ENCODE peak calls at places on chromosomes 7 and 10, in eight cellular contexts. One of them, this sample, is unnamed.

GRCh38 chr7:151689196-151689971 is 169.7 kb upstream of the RHEB start:
- DNase-seq in sigmoid colon: no peak
- DNase-seq in HepG2: no peak
- DNase-seq in A549: no peak
- DNase-seq in keratinocyte: no peak
- DNase-seq in body of pancreas: peak
- DNase-seq in BJ: no peak
- DNase-seq in GM12864: no peak
- DNase-seq in this sample: no peak

GRCh38 chr7:94297397-94297838 is 97.3 kb upstream of the COL1A2 start:
- DNase-seq in sigmoid colon: peak
- DNase-seq in HepG2: no peak
- DNase-seq in A549: peak
- DNase-seq in keratinocyte: peak
- DNase-seq in body of pancreas: peak
- DNase-seq in BJ: peak
- DNase-seq in GM12864: no peak
- DNase-seq in this sample: no peak

GRCh38 chr10:24229909-24230308 is 21.0 kb downstream of the KIAA1217 start:
- DNase-seq in sigmoid colon: no peak
- DNase-seq in HepG2: no peak
- DNase-seq in A549: no peak
- DNase-seq in keratinocyte: no peak
- DNase-seq in body of pancreas: no peak
- DNase-seq in BJ: no peak
- DNase-seq in GM12864: no peak
- DNase-seq in this sample: no peak

GRCh38 chr10:25600651-25601050 is 333.4 kb upstream of the MYO3A start:
- DNase-seq in sigmoid colon: no peak
- DNase-seq in HepG2: no peak
- DNase-seq in A549: no peak
- DNase-seq in keratinocyte: no peak
- DNase-seq in body of pancreas: no peak
- DNase-seq in BJ: no peak
- DNase-seq in GM12864: no peak
- DNase-seq in this sample: no peak

GRCh38 chr7:67696878-67697277 is 700.2 kb downstream of the TYW1 start:
- DNase-seq in sigmoid colon: no peak
- DNase-seq in HepG2: no peak
- DNase-seq in A549: peak
- DNase-seq in keratinocyte: no peak
- DNase-seq in body of pancreas: no peak
- DNase-seq in BJ: no peak
- DNase-seq in GM12864: no peak
- DNase-seq in this sample: no peak

GRCh38 chr7:40717242-40717641 is 582.4 kb downstream of the SUGCT start:
- DNase-seq in sigmoid colon: no peak
- DNase-seq in HepG2: peak
- DNase-seq in A549: peak
- DNase-seq in keratinocyte: peak
- DNase-seq in body of pancreas: peak
- DNase-seq in BJ: no peak
- DNase-seq in GM12864: peak
- DNase-seq in this sample: no peak

GRCh38 chr10:30186371-30186875 is 127.0 kb upstream of the JCAD start:
- DNase-seq in sigmoid colon: no peak
- DNase-seq in HepG2: peak
- DNase-seq in A549: no peak
- DNase-seq in keratinocyte: no peak
- DNase-seq in body of pancreas: peak
- DNase-seq in BJ: no peak
- DNase-seq in GM12864: no peak
- DNase-seq in this sample: no peak

GRCh38 chr7:64758151-64758550 is 36.1 kb upstream of the ZNF138 start:
- DNase-seq in sigmoid colon: no peak
- DNase-seq in HepG2: no peak
- DNase-seq in A549: no peak
- DNase-seq in keratinocyte: no peak
- DNase-seq in body of pancreas: no peak
- DNase-seq in BJ: no peak
- DNase-seq in GM12864: no peak
- DNase-seq in this sample: no peak

GRCh38 chr7:17405786-17406185 is 107.3 kb downstream of the AHR start:
- DNase-seq in sigmoid colon: no peak
- DNase-seq in HepG2: peak
- DNase-seq in A549: peak
- DNase-seq in keratinocyte: no peak
- DNase-seq in body of pancreas: no peak
- DNase-seq in BJ: peak
- DNase-seq in GM12864: no peak
- DNase-seq in this sample: no peak

GRCh38 chr10:3500408-3500856 is 284.6 kb downstream of the KLF6 start:
- DNase-seq in sigmoid colon: peak
- DNase-seq in HepG2: peak
- DNase-seq in A549: peak
- DNase-seq in keratinocyte: peak
- DNase-seq in body of pancreas: peak
- DNase-seq in BJ: no peak
- DNase-seq in GM12864: no peak
- DNase-seq in this sample: no peak

GRCh38 chr7:155388561-155388960 is 69.4 kb upstream of the EN2 start:
- DNase-seq in sigmoid colon: no peak
- DNase-seq in HepG2: no peak
- DNase-seq in A549: no peak
- DNase-seq in keratinocyte: no peak
- DNase-seq in body of pancreas: no peak
- DNase-seq in BJ: no peak
- DNase-seq in GM12864: no peak
- DNase-seq in this sample: no peak

GRCh38 chr7:74466196-74466813 is 12.6 kb downstream of the GTF2IRD1 start:
- DNase-seq in sigmoid colon: peak
- DNase-seq in HepG2: no peak
- DNase-seq in A549: no peak
- DNase-seq in keratinocyte: no peak
- DNase-seq in body of pancreas: peak
- DNase-seq in BJ: no peak
- DNase-seq in GM12864: no peak
- DNase-seq in this sample: no peak

GRCh38 chr7:74464931-74465906 is 11.5 kb downstream of the GTF2IRD1 start:
- DNase-seq in sigmoid colon: no peak
- DNase-seq in HepG2: no peak
- DNase-seq in A549: no peak
- DNase-seq in keratinocyte: no peak
- DNase-seq in body of pancreas: peak
- DNase-seq in BJ: no peak
- DNase-seq in GM12864: no peak
- DNase-seq in this sample: no peak

GRCh38 chr7:74457007-74457406 is 3.3 kb downstream of the GTF2IRD1 start:
- DNase-seq in sigmoid colon: no peak
- DNase-seq in HepG2: no peak
- DNase-seq in A549: no peak
- DNase-seq in keratinocyte: no peak
- DNase-seq in body of pancreas: no peak
- DNase-seq in BJ: no peak
- DNase-seq in GM12864: no peak
- DNase-seq in this sample: no peak

GRCh38 chr7:74462707-74463100 is 9.0 kb downstream of the GTF2IRD1 start:
- DNase-seq in sigmoid colon: no peak
- DNase-seq in HepG2: no peak
- DNase-seq in A549: no peak
- DNase-seq in keratinocyte: no peak
- DNase-seq in body of pancreas: no peak
- DNase-seq in BJ: no peak
- DNase-seq in GM12864: no peak
- DNase-seq in this sample: no peak

DNA sequence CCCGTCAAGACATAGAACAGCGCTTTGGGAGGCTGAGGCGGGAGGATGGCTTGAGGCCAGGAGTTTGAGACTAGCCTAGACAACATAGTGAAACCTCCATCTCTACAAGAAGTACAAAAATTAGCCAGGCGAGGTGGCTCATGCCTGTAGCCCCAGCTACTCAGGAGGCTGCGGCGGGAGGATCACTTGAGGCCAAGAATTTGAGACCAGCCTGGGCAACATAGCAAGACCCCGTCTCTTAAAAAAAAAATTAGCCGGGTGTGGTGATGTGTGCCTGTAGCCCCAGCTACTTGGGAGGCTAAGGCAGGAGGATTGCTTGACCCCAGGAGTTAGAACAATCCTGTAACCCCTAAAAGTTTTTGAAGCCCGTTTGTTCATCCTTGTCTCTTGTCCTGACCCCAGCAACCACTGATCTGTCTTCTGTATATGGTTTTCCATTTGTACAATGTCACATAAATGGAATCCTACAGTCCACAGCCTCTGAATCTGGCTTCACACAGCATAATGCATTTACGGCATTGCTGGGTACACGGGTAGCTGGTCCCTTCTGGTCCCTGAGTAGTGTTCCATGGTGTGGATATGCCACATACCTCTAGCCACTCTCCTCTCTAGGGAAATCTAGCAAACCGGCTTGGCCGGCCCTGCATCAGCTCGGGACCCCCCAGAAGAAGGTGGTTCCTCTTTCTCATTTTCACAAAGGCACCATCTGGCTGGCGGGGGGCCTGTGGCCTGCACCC is 8.4 kb downstream of the GTF2IRD1 start:
- DNase-seq in sigmoid colon: no peak
- DNase-seq in HepG2: no peak
- DNase-seq in A549: no peak
- DNase-seq in keratinocyte: no peak
- DNase-seq in body of pancreas: no peak
- DNase-seq in BJ: no peak
- DNase-seq in GM12864: no peak
- DNase-seq in this sample: no peak
- H3K4me3 ChIP-seq in sigmoid colon: no peak
- H3K4me3 ChIP-seq in HepG2: no peak
- H3K4me3 ChIP-seq in A549: no peak
- H3K4me3 ChIP-seq in keratinocyte: no peak
- H3K4me3 ChIP-seq in body of pancreas: no peak
- H3K4me3 ChIP-seq in BJ: no peak
- H3K4me3 ChIP-seq in GM12864: no peak
- H3K4me3 ChIP-seq in this sample: no peak

DNA sequence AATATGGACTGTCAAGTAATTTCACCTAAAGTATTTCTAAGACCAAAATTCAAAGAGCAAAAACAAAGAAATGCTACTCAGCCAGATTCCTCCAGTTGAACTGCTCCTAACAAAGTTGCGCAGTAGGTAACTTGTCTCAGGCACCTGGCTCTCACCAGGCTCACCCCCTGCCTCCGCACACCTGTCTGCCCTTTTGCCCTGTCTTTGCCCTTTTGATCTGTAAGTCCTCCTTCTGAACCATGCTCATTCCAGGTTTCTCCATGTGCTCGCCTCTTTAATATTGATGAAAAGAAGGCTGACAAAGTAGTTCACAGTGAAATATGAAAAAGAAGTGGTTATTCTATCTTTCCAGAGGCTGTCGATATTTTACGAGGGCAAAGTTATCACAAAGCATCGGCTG is 300.3 kb downstream of the C7orf25 start:
- DNase-seq in sigmoid colon: no peak
- DNase-seq in HepG2: no peak
- DNase-seq in A549: no peak
- DNase-seq in keratinocyte: no peak
- DNase-seq in body of pancreas: no peak
- DNase-seq in BJ: no peak
- DNase-seq in GM12864: no peak
- DNase-seq in this sample: no peak
- H3K4me3 ChIP-seq in sigmoid colon: no peak
- H3K4me3 ChIP-seq in HepG2: no peak
- H3K4me3 ChIP-seq in A549: no peak
- H3K4me3 ChIP-seq in keratinocyte: no peak
- H3K4me3 ChIP-seq in body of pancreas: no peak
- H3K4me3 ChIP-seq in BJ: no peak
- H3K4me3 ChIP-seq in GM12864: no peak
- H3K4me3 ChIP-seq in this sample: no peak

DNA sequence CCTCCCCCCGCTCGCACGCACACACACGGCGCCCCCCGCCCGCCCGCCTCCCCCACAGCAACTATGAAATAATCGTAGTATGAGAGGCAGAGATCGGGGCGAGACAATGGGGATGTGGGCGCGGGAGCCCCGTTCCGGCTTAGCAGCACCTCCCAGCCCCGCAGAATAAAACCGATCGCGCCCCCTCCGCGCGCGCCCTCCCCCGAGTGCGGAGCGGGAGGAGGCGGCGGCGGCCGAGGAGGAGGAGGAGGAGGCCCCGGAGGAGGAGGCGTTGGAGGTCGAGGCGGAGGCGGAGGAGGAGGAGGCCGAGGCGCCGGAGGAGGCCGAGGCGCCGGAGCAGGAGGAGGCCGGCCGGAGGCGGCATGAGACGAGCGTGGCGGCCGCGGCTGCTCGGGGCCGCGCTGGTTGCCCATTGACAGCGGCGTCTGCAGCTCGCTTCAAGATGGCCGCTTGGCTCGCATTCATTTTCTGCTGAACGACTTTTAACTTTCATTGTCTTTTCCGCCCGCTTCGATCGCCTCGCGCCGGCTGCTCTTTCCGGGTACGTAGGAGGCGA is 335 bp downstream of the BMI1 start:
- DNase-seq in sigmoid colon: peak
- DNase-seq in HepG2: peak
- DNase-seq in A549: peak
- DNase-seq in keratinocyte: no peak
- DNase-seq in body of pancreas: peak
- DNase-seq in BJ: no peak
- DNase-seq in GM12864: no peak
- DNase-seq in this sample: peak
- H3K4me3 ChIP-seq in sigmoid colon: peak
- H3K4me3 ChIP-seq in HepG2: peak
- H3K4me3 ChIP-seq in A549: peak
- H3K4me3 ChIP-seq in keratinocyte: peak
- H3K4me3 ChIP-seq in body of pancreas: peak
- H3K4me3 ChIP-seq in BJ: peak
- H3K4me3 ChIP-seq in GM12864: peak
- H3K4me3 ChIP-seq in this sample: peak

GRCh38 chr7:97004237-97004930 is 969 bp upstream of the DLX6 start:
- DNase-seq in sigmoid colon: no peak
- DNase-seq in HepG2: no peak
- DNase-seq in A549: no peak
- DNase-seq in keratinocyte: no peak
- DNase-seq in body of pancreas: no peak
- DNase-seq in BJ: no peak
- DNase-seq in GM12864: no peak
- DNase-seq in this sample: no peak

GRCh38 chr7:97005764-97006145 is 402 bp downstream of the DLX6 start:
- DNase-seq in sigmoid colon: no peak
- DNase-seq in HepG2: peak
- DNase-seq in A549: no peak
- DNase-seq in keratinocyte: no peak
- DNase-seq in body of pancreas: no peak
- DNase-seq in BJ: no peak
- DNase-seq in GM12864: no peak
- DNase-seq in this sample: peak

GRCh38 chr7:97006951-97007861 is 1.9 kb downstream of the DLX6 start:
- DNase-seq in sigmoid colon: no peak
- DNase-seq in HepG2: no peak
- DNase-seq in A549: no peak
- DNase-seq in keratinocyte: no peak
- DNase-seq in body of pancreas: no peak
- DNase-seq in BJ: no peak
- DNase-seq in GM12864: no peak
- DNase-seq in this sample: no peak

GRCh38 chr7:97004931-97005763 is at the start of gene DLX6:
- DNase-seq in sigmoid colon: peak
- DNase-seq in HepG2: peak
- DNase-seq in A549: peak
- DNase-seq in keratinocyte: peak
- DNase-seq in body of pancreas: no peak
- DNase-seq in BJ: no peak
- DNase-seq in GM12864: no peak
- DNase-seq in this sample: no peak

GRCh38 chr7:97006146-97006950 is 995 bp downstream of the DLX6 start:
- DNase-seq in sigmoid colon: no peak
- DNase-seq in HepG2: peak
- DNase-seq in A549: peak
- DNase-seq in keratinocyte: no peak
- DNase-seq in body of pancreas: no peak
- DNase-seq in BJ: no peak
- DNase-seq in GM12864: no peak
- DNase-seq in this sample: peak
- H3K4me3 ChIP-seq in sigmoid colon: peak
- H3K4me3 ChIP-seq in HepG2: peak
- H3K4me3 ChIP-seq in A549: peak
- H3K4me3 ChIP-seq in keratinocyte: peak
- H3K4me3 ChIP-seq in body of pancreas: no peak
- H3K4me3 ChIP-seq in BJ: peak
- H3K4me3 ChIP-seq in GM12864: no peak
- H3K4me3 ChIP-seq in this sample: no peak

This sample was measured in naive thymus-derived CD4-positive, alpha-beta T cell.